ENCODE peak calls at places on chromosomes 13 and 19, in nine cellular contexts. P, L, U, Y, W, B, V, O and K are unnamed samples.

GRCh38 chr13:102726430-102726829 is 31.6 kb upstream of the METTL21C start:
- DNase-seq in P (no peak), L (no peak), U (no peak), Y (no peak), W (no peak), B (no peak), V (no peak), O (no peak), K (no peak)

GRCh38 chr13:110380359-110381028 is 73.4 kb downstream of the COL4A2 start:
- DNase-seq in P (no peak), L (no peak), U (peak; percentile 23), Y (no peak), W (no peak), B (no peak), V (no peak), O (no peak), K (no peak)

GRCh38 chr13:26971990-26972888 is 199.4 kb downstream of the USP12 start:
- DNase-seq in P (no peak), L (peak; percentile 80), U (no peak), Y (peak; percentile 33), W (peak; percentile 34), B (no peak), V (no peak), O (no peak), K (no peak)

GRCh38 chr13:110307697-110308376 is 753 bp downstream of the COL4A2 start:
- DNase-seq in P (no peak), L (no peak), U (peak; percentile 60), Y (peak; percentile 32), W (no peak), B (no peak), V (peak; percentile 51), O (no peak), K (peak; percentile 77)

GRCh38 chr13:93270769-93271753 is 44.5 kb downstream of the GPC6 start:
- DNase-seq in P (no peak), L (no peak), U (no peak), Y (no peak), W (no peak), B (no peak), V (no peak), O (no peak), K (no peak)

GRCh38 chr19:46963093-46963734 is 56.4 kb upstream of the NPAS1 start:
- DNase-seq in P (no peak), L (no peak), U (peak; percentile 46), Y (no peak), W (no peak), B (no peak), V (no peak), O (no peak), K (no peak)

GRCh38 chr13:22108283-22108897 is 437.5 kb downstream of the FGF9 start:
- DNase-seq in P (no peak), L (no peak), U (no peak), Y (no peak), W (no peak), B (no peak), V (no peak), O (no peak), K (no peak)

GRCh38 chr13:97359181-97360057 is 74.5 kb upstream of the RAP2A start:
- DNase-seq in P (peak; percentile 42), L (peak; percentile 37), U (peak; percentile 81), Y (peak; percentile 72), W (no peak), B (peak; percentile 57), V (peak; percentile 34), O (peak; percentile 19), K (peak; percentile 84)

GRCh38 chr19:3977242-3978143 is 6.6 kb upstream of the DAPK3 start:
- DNase-seq in P (no peak), L (no peak), U (no peak), Y (no peak), W (no peak), B (no peak), V (no peak), O (no peak), K (peak; percentile 67)

GRCh38 chr19:3975637-3976087 is 4.8 kb upstream of the DAPK3 start:
- DNase-seq in P (no peak), L (no peak), U (no peak), Y (no peak), W (no peak), B (no peak), V (no peak), O (no peak), K (no peak)

GRCh38 chr19:3975144-3975543 is 4.2 kb upstream of the DAPK3 start:
- DNase-seq in P (no peak), L (no peak), U (no peak), Y (no peak), W (no peak), B (no peak), V (no peak), O (no peak), K (no peak)

GRCh38 chr19:3978145-3978544 is 7.1 kb downstream of the EEF2 start:
- DNase-seq in P (no peak), L (no peak), U (no peak), Y (no peak), W (no peak), B (no peak), V (no peak), O (no peak), K (no peak)

DNA sequence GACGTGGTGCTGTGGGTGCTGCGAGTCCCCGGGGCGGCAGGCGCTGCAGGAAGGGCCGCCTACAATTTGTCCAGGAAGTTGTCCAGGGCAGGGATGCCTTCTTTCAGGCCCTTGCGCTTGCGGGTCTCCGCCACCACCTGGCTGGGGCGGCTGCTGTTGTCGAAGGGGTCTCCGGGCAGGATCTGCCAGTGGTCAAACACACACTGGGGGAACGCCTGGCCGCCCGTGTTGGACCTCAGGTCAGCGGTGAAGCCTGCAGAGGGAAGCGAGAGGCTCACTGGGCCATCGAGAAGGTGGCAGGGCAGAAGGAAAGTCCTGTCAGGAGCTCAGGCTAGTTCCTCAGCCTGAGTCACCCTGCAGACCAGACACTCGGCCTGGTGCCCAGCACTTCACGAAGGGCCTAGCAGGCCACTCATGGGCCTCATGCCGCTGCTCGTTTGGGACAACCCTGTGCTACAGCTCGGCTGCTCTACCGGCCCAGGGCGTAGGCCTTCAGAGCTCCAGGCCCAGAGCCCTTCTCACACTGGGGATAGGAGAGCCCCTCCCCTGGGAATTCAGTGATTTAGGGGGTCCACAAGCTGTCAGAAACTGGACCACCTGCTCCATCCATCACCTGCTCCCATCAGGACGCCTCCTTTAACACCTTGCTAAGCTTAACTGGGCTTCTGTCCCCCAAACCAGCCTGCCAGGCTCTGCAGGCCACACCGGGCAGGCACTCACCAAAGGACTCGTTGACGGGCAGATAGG is 5.8 kb upstream of the DAPK3 start:
- DNase-seq in P (no peak), L (no peak), U (no peak), Y (no peak), W (no peak), B (peak; percentile 88), V (peak; percentile 72), O (no peak), K (peak; percentile 66)
- TF ChIP-seq POLR2A in P (no peak), L (no peak), U (peak; percentile 17), Y (no peak), W (no peak), B (no peak), V (no peak), O (no peak), K (no peak)

GRCh38 chr13:51728972-51729371 is 75.0 kb downstream of the DHRS12 start:
- DNase-seq in P (no peak), L (no peak), U (no peak), Y (no peak), W (no peak), B (no peak), V (no peak), O (no peak), K (no peak)

GRCh38 chr13:51730927-51731326 is 73.0 kb downstream of the DHRS12 start:
- DNase-seq in P (no peak), L (no peak), U (no peak), Y (no peak), W (no peak), B (no peak), V (no peak), O (no peak), K (no peak)

GRCh38 chr13:51729853-51730553 is 74.0 kb downstream of the DHRS12 start:
- DNase-seq in P (peak; percentile 81), L (peak; percentile 19), U (peak; percentile 71), Y (no peak), W (no peak), B (peak; percentile 83), V (no peak), O (no peak), K (peak; percentile 86)

GRCh38 chr13:51733656-51734334 is 70.2 kb downstream of the DHRS12 start:
- DNase-seq in P (no peak), L (no peak), U (no peak), Y (peak; percentile 34), W (no peak), B (no peak), V (no peak), O (no peak), K (no peak)

DNA sequence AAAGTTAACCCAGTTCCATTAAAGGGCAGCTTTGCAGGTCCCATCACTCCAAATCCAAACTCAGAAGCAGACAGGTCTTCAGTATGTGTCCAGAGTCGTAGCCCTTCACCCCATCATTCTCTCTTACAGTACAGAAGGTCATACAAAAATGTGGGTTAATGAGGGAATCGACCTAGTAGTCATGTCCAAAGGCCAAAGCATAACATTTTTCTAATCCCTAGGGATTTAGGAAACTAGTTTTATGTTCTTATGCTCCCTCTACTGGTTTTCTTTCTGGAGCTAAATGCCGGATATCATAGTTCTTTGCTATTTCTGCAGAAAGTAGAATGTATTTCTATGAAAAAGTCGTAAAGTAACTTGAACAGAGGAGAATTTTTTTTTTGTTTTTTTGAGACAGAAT is 72.2 kb downstream of the DHRS12 start:
- DNase-seq in P (no peak), L (no peak), U (no peak), Y (no peak), W (no peak), B (no peak), V (no peak), O (no peak), K (no peak)
- TF ChIP-seq CTCF in P (peak; percentile 43), L (no peak), U (no peak), Y (peak; percentile 37), W (peak; percentile 31), B (no peak), V (peak; percentile 43), O (no peak), K (peak; percentile 32)

DNA sequence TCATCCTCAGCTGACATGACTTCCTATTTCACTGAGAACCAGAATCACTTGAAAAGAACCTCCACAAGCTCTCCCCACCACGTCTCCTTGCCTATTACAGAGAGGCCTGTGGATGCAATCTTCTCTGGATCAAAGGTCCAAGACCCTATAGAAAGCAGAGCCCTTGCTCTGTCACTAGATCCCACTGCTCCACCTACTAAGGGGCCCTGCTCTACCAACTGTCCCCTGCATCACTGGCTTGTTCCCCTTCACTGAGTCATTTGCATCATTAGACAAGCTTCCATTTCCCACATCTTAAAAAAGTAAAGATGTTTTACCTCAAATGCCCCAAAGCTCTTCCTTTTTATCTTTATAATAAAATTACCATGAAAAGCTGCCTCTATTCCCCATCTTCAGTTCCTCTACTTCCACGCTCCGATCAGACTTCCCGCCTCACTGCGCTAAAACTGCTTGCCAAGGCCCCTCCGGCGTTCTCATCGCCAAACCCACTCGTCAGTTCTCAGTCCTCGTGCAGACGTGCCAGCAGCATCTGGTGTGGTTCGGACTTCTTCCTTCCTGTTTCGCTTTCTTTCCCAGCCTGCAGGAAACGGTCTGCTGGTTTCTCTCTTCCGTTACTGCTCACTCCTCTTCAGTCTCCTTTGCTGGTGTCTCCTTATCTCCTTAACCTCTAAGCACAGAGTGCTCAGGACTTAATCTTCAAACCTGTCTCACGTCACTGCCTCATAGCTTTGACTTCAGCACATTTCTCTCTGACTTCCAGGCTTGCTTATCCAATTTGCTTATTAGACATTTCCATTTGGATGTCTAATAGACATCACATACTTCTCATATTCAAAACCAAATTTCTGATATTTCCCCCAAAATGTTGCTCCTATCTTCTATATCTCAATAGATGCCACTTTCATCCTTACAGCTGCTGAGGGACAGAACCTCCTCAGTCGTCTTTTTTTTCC is 40.5 kb downstream of the RCBTB2 start:
- DNase-seq in P (peak; percentile 68), L (peak; percentile 69), U (peak; percentile 87), Y (peak; percentile 76), W (peak; percentile 90), B (peak; percentile 64), V (peak; percentile 38), O (peak; percentile 27), K (peak; percentile 88)
- TF ChIP-seq POLR2A in P (no peak), L (peak; percentile 51), U (peak; percentile 39), Y (no peak), W (no peak), B (peak; percentile 16), V (no peak), O (no peak), K (no peak)

DNA sequence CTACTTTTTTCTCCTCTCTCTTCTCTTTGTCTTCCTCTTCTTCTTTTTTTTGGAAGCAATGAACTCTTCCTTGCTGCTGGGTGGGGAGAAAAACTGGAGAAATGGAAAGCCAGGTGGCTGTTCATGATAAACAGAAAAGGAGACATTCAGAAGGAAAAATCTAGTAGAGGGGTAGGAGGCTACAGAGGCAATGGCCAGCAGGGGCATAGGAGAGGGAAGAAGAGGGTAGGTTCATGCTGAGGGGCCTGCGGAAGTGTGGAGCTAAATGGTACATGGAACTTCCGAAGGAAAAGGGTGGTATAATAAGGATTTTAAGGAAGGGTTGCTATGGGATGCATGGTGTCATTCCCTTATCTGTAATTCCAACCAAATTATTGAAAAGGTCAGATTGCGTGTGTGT is 17.5 kb upstream of the HS6ST3 start:
- DNase-seq in P (no peak), L (no peak), U (no peak), Y (no peak), W (no peak), B (no peak), V (no peak), O (no peak), K (no peak)
- TF ChIP-seq CTCF in P (no peak), L (no peak), U (no peak), Y (no peak), W (no peak), B (no peak), V (no peak), O (no peak), K (no peak)